ENCODE peak calls at places on chromosome 18, in five cellular contexts. O is AG04449, Q is type B pancreatic cell, Y is fibroblast of pulmonary artery, U is endothelial cell. F is an unnamed sample.

GRCh38 chr18:41938445-41938844 is 16.6 kb upstream of the PIK3C3 start:
- DNase-seq in U (no peak), O (peak; percentile 92), Q (no peak), Y (peak; percentile 87), F (no peak)

GRCh38 chr18:76494541-76495403 is at the start of gene ZNF516:
- DNase-seq in O (no peak), Q (no peak), U (peak; percentile 65), Y (peak; percentile 42), F (no peak)

GRCh38 chr18:68847219-68847860 is 49.5 kb downstream of the CCDC102B start:
- DNase-seq in O (no peak), Q (no peak), U (no peak), Y (peak; percentile 75), F (no peak)

GRCh38 chr18:61639886-61640285 is 252.9 kb downstream of the RNF152 start:
- DNase-seq in Q (no peak), Y (no peak), U (no peak), O (no peak), F (no peak)

GRCh38 chr18:58125756-58126155 is 81.7 kb downstream of the NEDD4L start:
- DNase-seq in Y (no peak), Q (no peak), U (no peak), O (no peak), F (no peak)

GRCh38 chr18:25164837-25165791 is 186.9 kb downstream of the ZNF521 start:
- DNase-seq in U (no peak), Q (no peak), O (peak; percentile 34), Y (peak; percentile 24), F (no peak)

GRCh38 chr18:23711421-23711820 is 22.2 kb downstream of the LAMA3 start:
- DNase-seq in U (no peak), Y (no peak), O (no peak), Q (no peak), F (no peak)

GRCh38 chr18:5296706-5297320 is 1.3 kb upstream of the ZBTB14 start:
- DNase-seq in Y (peak; percentile 85), Q (peak; percentile 83), U (peak; percentile 77), O (peak; percentile 33), F (peak; percentile 36)

GRCh38 chr18:45496746-45497145 is 118.5 kb upstream of the SLC14A2 start:
- DNase-seq in O (no peak), Q (no peak), Y (no peak), U (no peak), F (no peak)

GRCh38 chr18:26656944-26657536 is 108.7 kb upstream of the KCTD1 start:
- DNase-seq in Y (peak; percentile 63), O (no peak), Q (peak; percentile 84), U (peak; percentile 88), F (peak; percentile 57)

GRCh38 chr18:46715062-46715461 is 41.8 kb downstream of the ST8SIA5 start:
- DNase-seq in Y (no peak), O (no peak), Q (no peak), U (no peak), F (no peak)
- TF ChIP-seq CTCF in Y (no peak), O (no peak), Q (no peak), U (no peak), F (peak; percentile 13)

GRCh38 chr18:49697757-49698595 is 115.4 kb downstream of the ACAA2 start:
- DNase-seq in O (no peak), Y (no peak), U (no peak), Q (no peak), F (no peak)
- TF ChIP-seq CTCF in O (no peak), Y (no peak), U (no peak), Q (no peak), F (no peak)

DNA sequence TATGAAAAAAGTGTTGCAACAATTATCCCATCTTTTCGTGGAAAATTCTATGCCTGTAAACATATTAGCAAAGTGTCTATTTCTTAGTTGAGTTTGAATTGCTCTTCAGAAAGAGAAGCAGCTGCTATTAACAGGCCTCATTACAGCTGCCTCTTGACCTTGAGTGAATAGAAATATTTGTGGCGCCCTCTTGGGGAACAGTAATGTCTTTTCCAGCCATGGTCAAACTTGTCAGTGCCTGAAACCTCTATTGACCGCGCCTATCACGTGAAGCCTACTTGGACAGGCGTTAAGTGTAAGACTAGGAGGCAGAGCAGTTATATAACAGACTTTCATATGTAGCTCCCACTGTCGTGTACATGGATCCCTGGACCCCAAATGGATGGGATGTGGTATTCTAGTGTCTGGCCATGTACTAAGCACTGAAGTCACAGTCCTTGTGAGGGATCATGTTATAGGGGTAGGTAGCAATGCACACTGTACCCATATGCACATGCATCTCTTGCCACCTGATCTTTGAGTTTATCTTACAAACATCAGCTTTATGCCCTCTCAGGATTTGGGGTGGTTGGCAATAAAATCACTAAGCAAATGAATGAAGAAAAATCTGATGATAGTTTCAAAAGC is 245.0 kb downstream of the PTGR3 start:
- DNase-seq in U (peak; percentile 38), O (no peak), Y (peak; percentile 67), Q (no peak), F (no peak)
- TF ChIP-seq CTCF in U (peak; percentile 29), O (peak; percentile 32), Y (peak; percentile 48), Q (peak; percentile 59), F (peak; percentile 34)

DNA sequence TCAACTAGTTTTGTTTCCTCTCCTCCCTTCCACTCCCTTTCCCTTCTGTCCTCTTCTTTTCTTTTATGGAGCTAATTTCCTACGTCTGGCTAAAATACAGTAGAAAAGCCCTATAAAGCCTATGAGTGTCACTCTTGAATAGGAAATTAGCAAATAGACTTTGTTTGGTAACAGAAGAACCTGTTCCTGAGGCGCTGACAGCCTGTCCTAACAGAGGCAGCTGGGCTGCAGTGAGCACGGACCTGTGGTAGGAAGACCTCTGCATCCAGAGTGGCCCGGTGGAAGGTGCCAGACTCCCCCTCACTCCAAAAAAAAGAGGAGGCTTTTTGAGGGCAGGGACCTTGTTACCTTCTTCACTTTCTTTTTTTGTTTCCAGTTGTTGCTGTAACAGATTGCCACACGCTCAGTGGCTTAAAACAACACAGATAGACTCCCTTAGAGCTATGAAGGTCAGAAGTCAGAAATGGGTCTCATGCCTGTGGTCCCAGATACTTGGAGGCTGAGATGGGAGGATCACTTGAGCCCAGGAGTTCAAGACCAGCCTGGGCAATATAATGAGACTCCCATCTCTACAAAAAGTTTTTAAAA is 81.2 kb upstream of the TXNDC2 start:
- DNase-seq in Y (no peak), U (no peak), O (no peak), Q (no peak), F (no peak)
- TF ChIP-seq CTCF in Y (no peak), U (no peak), O (no peak), Q (no peak), F (no peak)

GRCh38 chr18:80200171-80200931 is 47.0 kb downstream of the PARD6G start:
- DNase-seq in Y (no peak), O (no peak), U (no peak), Q (no peak), F (no peak)
- TF ChIP-seq CTCF in Y (peak; percentile 4), O (peak; percentile 20), U (no peak), Q (no peak), F (no peak)

DNA sequence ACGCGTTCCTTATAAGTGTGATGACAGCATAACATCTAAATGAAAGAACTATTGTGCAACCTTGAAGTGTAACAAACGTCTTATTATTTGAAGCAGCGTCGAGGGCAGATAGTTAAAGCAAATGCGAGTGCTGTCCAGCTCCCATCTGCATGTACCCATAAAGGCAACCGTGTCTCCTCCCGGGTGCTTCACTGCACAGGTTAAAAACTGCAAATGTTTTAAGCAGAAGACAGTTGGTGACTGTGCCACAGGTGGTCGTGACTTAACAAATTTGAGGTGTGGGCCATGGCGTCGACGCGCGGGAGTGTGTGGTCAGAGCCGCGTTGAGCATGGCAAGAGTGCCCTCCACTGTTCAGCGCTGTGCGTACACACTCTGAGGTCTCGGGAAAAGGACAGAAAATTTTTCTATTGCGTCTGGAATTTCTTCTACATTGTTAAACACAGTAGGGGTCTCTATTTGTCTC is 6.4 kb downstream of the SALL3 start:
- DNase-seq in O (no peak), Y (peak; percentile 42), Q (no peak), U (peak; percentile 61), F (no peak)
- TF ChIP-seq CTCF in O (no peak), Y (peak; percentile 44), Q (peak; percentile 83), U (no peak), F (peak; percentile 84)

GRCh38 chr18:77749189-77749588 is 499.5 kb downstream of the GALR1 start:
- DNase-seq in Q (no peak), O (no peak), U (peak; percentile 22), Y (no peak), F (no peak)
- TF ChIP-seq CTCF in Q (peak; percentile 85), O (no peak), U (peak; percentile 42), Y (no peak), F (peak; percentile 74)

GRCh38 chr18:11548367-11548766 is 61.0 kb upstream of the SLC35G4 start:
- DNase-seq in O (no peak), Y (no peak), U (no peak), Q (no peak), F (no peak)

GRCh38 chr18:11548940-11549551 is 60.4 kb upstream of the SLC35G4 start:
- DNase-seq in Y (no peak), O (no peak), Q (no peak), U (no peak), F (no peak)

GRCh38 chr18:11553098-11553940 is 56.1 kb upstream of the SLC35G4 start:
- DNase-seq in U (peak; percentile 59), O (peak; percentile 5), Y (peak; percentile 70), Q (no peak), F (peak; percentile 34)
- TF ChIP-seq CTCF in U (peak; percentile 84), O (peak; percentile 81), Y (peak; percentile 95), Q (peak; percentile 91), F (peak; percentile 84)

F was measured in progenitor cell of endocrine pancreas.